ENCODE peak calls at places on chromosomes 7 and 10, in five cellular contexts. Q is T-helper 2 cell; F is foreskin fibroblast; O is NCI-H1092; L is stimulated activated CD4-positive, alpha-beta T cell treated with anti-CD3 and anti-CD28 coated beads, Interleukin-2, amount 100 ng/mL, for 24 hours. B is an unnamed sample.

GRCh38 chr10:132739225-132739613 is 46.7 kb downstream of the NKX6-2 start:
- DNase-seq in Q (no peak), F (no peak), O (no peak), L (no peak), B (no peak)

GRCh38 chr10:98374176-98374969 is 40.6 kb downstream of the PYROXD2 start:
- DNase-seq in Q (no peak), F (peak; percentile 82), O (no peak), L (no peak), B (no peak)

GRCh38 chr7:53789741-53790140 is 752.4 kb upstream of the VSTM2A start:
- DNase-seq in Q (no peak), F (no peak), O (no peak), L (no peak), B (no peak)

GRCh38 chr10:132889556-132889955 is 52.8 kb downstream of the CFAP46 start:
- DNase-seq in Q (no peak), F (no peak), O (no peak), L (no peak), B (no peak)

GRCh38 chr10:23368816-23369640 is 24.4 kb upstream of the C10orf67 start:
- DNase-seq in Q (no peak), F (no peak), O (no peak), L (no peak), B (no peak)

GRCh38 chr10:29555091-29555745 is 79.6 kb downstream of the SVIL start:
- DNase-seq in Q (no peak), F (peak; percentile 37), O (no peak), L (no peak), B (no peak)

GRCh38 chr7:35030848-35031247 is 6.4 kb downstream of the DPY19L1 start:
- DNase-seq in Q (no peak), F (no peak), O (no peak), L (no peak), B (no peak)

GRCh38 chr7:121966538-121967332 is 93.8 kb downstream of the PTPRZ1 start:
- DNase-seq in Q (no peak), F (no peak), O (no peak), L (no peak), B (no peak)

GRCh38 chr7:43636093-43636492 is 53.2 kb downstream of the STK17A start:
- DNase-seq in Q (no peak), F (peak; percentile 57), O (no peak), L (no peak), B (peak; percentile 58)

GRCh38 chr7:150879345-150879744 is 27.0 kb downstream of the AOC1 start:
- DNase-seq in Q (no peak), F (no peak), O (no peak), L (no peak), B (no peak)

GRCh38 chr7:42407828-42408227 is 170.8 kb upstream of the GLI3 start:
- DNase-seq in Q (no peak), F (no peak), O (no peak), L (no peak), B (no peak)

GRCh38 chr10:102342958-102343357 is 52.5 kb upstream of the NFKB2 start:
- DNase-seq in Q (no peak), F (peak; percentile 86), O (no peak), L (no peak), B (no peak)

GRCh38 chr10:71231196-71231595 is 18.8 kb downstream of the UNC5B start:
- DNase-seq in Q (no peak), F (no peak), O (no peak), L (no peak), B (no peak)

GRCh38 chr7:101507327-101507726 is 121.8 kb downstream of the MYL10 start:
- DNase-seq in Q (no peak), F (no peak), O (no peak), L (no peak), B (no peak)

GRCh38 chr10:132922872-132923271 is 19.5 kb downstream of the CFAP46 start:
- DNase-seq in Q (no peak), F (no peak), O (no peak), L (no peak), B (no peak)

GRCh38 chr7:80450621-80451308 is 61.1 kb downstream of the GNAT3 start:
- DNase-seq in Q (no peak), F (peak; percentile 65), O (no peak), L (no peak), B (no peak)

GRCh38 chr7:874036-874749 is 2.2 kb upstream of the GET4 start:
- DNase-seq in Q (no peak), F (no peak), O (no peak), L (no peak), B (no peak)

GRCh38 chr10:49307921-49308320 is 9.0 kb downstream of the C10orf71 start:
- DNase-seq in Q (no peak), F (no peak), O (no peak), L (no peak), B (no peak)

GRCh38 chr10:23528419-23528818 is 89.5 kb downstream of the OTUD1 start:
- DNase-seq in Q (no peak), F (no peak), O (no peak), L (no peak), B (no peak)

GRCh38 chr7:94509264-94509878 is at the start of gene CASD1:
- DNase-seq in Q (peak; percentile 39), F (peak; percentile 65), O (peak; percentile 62), L (peak; percentile 66), B (peak; percentile 64)

GRCh38 chr10:49285232-49285631 is 13.7 kb upstream of the C10orf71 start:
- DNase-seq in Q (no peak), F (no peak), O (no peak), L (no peak), B (no peak)

GRCh38 chr10:7589748-7590147 is 77.0 kb downstream of the ITIH5 start:
- DNase-seq in Q (no peak), F (no peak), O (no peak), L (no peak), B (no peak)

GRCh38 chr7:20268832-20269231 is 51.6 kb upstream of the MACC1 start:
- DNase-seq in Q (no peak), F (peak; percentile 30), O (no peak), L (no peak), B (no peak)

GRCh38 chr7:130904792-130905191 is 170.8 kb upstream of the KLF14 start:
- DNase-seq in Q (no peak), F (peak; percentile 48), O (no peak), L (no peak), B (no peak)

GRCh38 chr7:26397786-26398435 is 106.2 kb downstream of the SNX10 start:
- DNase-seq in Q (no peak), F (peak; percentile 21), O (no peak), L (peak; percentile 42), B (no peak)

GRCh38 chr7:99365318-99366141 is 9.0 kb upstream of the ARPC1B start:
- DNase-seq in Q (peak; percentile 35), F (no peak), O (no peak), L (peak; percentile 63), B (no peak)

GRCh38 chr7:105149827-105150226 is 135.8 kb downstream of the KMT2E start:
- DNase-seq in Q (no peak), F (peak; percentile 77), O (no peak), L (no peak), B (no peak)

GRCh38 chr7:30142710-30143109 is 7.9 kb downstream of the MTURN start:
- DNase-seq in Q (no peak), F (peak; percentile 52), O (no peak), L (no peak), B (no peak)

GRCh38 chr7:127872122-127872521 is 159.1 kb downstream of the LRRC4 start:
- DNase-seq in Q (no peak), F (no peak), O (no peak), L (no peak), B (no peak)

GRCh38 chr10:32402499-32402898 is 43.4 kb upstream of the CCDC7 start:
- DNase-seq in Q (no peak), F (no peak), O (no peak), L (no peak), B (no peak)

B was measured in ureter.